ENCODE peak calls at places on chromosome 10, in seven cellular contexts. W is T-helper 2 cell; N is M059J; O is fibroblast of lung; Y is stimulated activated naive CD8-positive, alpha-beta T cell treated with anti-CD3 and anti-CD28 coated beads, Interleukin-15, Interleukin-2, amounts not matched to agents 100 U/mL and 50 U/mL, for 24 hours; K is AG09319; D is AG04450. U is an unnamed sample.

GRCh38 chr10:102635377-102635776 is 8.9 kb upstream of the TRIM8 start:
- DNase-seq in W (no peak), N (no peak), O (no peak), Y (no peak), K (no peak), D (no peak), U (no peak)

GRCh38 chr10:113126506-113127192 is 176.6 kb downstream of the TCF7L2 start:
- DNase-seq in W (peak), N (peak), O (peak), Y (peak), K (peak), D (peak), U (no peak)

GRCh38 chr10:132397036-132397541 is at the start of gene PWWP2B:
- DNase-seq in W (peak), N (no peak), O (peak), Y (peak), K (no peak), D (no peak), U (no peak)

GRCh38 chr10:16967000-16967865 is 150.0 kb upstream of the RSU1 start:
- DNase-seq in W (no peak), N (peak), O (peak), Y (no peak), K (peak), D (peak), U (no peak)

GRCh38 chr10:103895458-103896186 is 22.4 kb downstream of the STN1 start:
- DNase-seq in W (no peak), N (peak), O (peak), Y (no peak), K (peak), D (no peak), U (no peak)

GRCh38 chr10:75845538-75845937 is 414.1 kb downstream of the LRMDA start:
- DNase-seq in W (no peak), N (no peak), O (peak), Y (no peak), K (no peak), D (no peak), U (no peak)

GRCh38 chr10:28859791-28860190 is 182.5 kb downstream of the BAMBI start:
- DNase-seq in W (no peak), N (no peak), O (no peak), Y (no peak), K (no peak), D (no peak), U (no peak)

GRCh38 chr10:56662765-56663447 is 301.8 kb upstream of the ZWINT start:
- DNase-seq in W (no peak), N (no peak), O (no peak), Y (no peak), K (no peak), D (no peak), U (no peak)

GRCh38 chr10:61793760-61794713 is 107.5 kb upstream of the ARID5B start:
- DNase-seq in W (no peak), N (peak), O (peak), Y (no peak), K (no peak), D (no peak), U (no peak)

GRCh38 chr10:100347568-100348195 is 649 bp downstream of the SCD start:
- DNase-seq in W (no peak), N (no peak), O (peak), Y (no peak), K (no peak), D (no peak), U (no peak)

GRCh38 chr10:26491934-26492333 is 53.8 kb downstream of the APBB1IP start:
- DNase-seq in W (no peak), N (no peak), O (no peak), Y (no peak), K (no peak), D (no peak), U (no peak)

GRCh38 chr10:79209831-79210230 is 137.4 kb upstream of the PPIF start:
- DNase-seq in W (no peak), N (no peak), O (no peak), Y (no peak), K (no peak), D (no peak), U (no peak)

GRCh38 chr10:15461353-15462108 is 90.4 kb upstream of the FAM171A1 start:
- DNase-seq in W (no peak), N (peak), O (peak), Y (no peak), K (peak), D (no peak), U (no peak)

GRCh38 chr10:87767253-87767652 is 50.8 kb downstream of the ATAD1 start:
- DNase-seq in W (no peak), N (peak), O (no peak), Y (no peak), K (no peak), D (no peak), U (no peak)

GRCh38 chr10:8404721-8405120 is 350.2 kb downstream of the GATA3 start:
- DNase-seq in W (peak), N (peak), O (no peak), Y (no peak), K (no peak), D (no peak), U (no peak)

GRCh38 chr10:119538632-119539358 is 3.7 kb downstream of the RGS10 start:
- DNase-seq in W (no peak), N (no peak), O (no peak), Y (peak), K (no peak), D (no peak), U (no peak)

GRCh38 chr10:58570979-58571378 is 58.3 kb downstream of the BICC1 start:
- DNase-seq in W (no peak), N (no peak), O (no peak), Y (no peak), K (peak), D (no peak), U (no peak)

GRCh38 chr10:8365935-8366911 is 311.7 kb downstream of the GATA3 start:
- DNase-seq in W (peak), N (peak), O (peak), Y (peak), K (no peak), D (no peak), U (no peak)

GRCh38 chr10:85643839-85644525 is 722.6 kb downstream of the GRID1 start:
- DNase-seq in W (no peak), N (peak), O (no peak), Y (no peak), K (no peak), D (no peak), U (no peak)